ENCODE peak calls at places on chromosome 2, in eight cellular contexts. One of them, this sample, is unnamed.

GRCh38 chr2:3470856-3471737 is 48.2 kb downstream of the ADI1 start:
- DNase-seq in AML-193: no peak
- DNase-seq in activated T-cell treated with anti-CD3 and anti-CD28 coated beads, Interleukin-2, amount 50 U/mL, for 72 hours: no peak
- DNase-seq in effector memory CD4-positive, alpha-beta T cell: no peak
- DNase-seq in SHP77: no peak
- DNase-seq in omental fat pad: no peak
- DNase-seq in T-helper 9 cell: no peak
- DNase-seq in EL: no peak
- DNase-seq in this sample: no peak

GRCh38 chr2:190489475-190489874 is 45.0 kb downstream of the NEMP2 start:
- DNase-seq in omental fat pad: no peak
- DNase-seq in T-helper 9 cell: no peak
- DNase-seq in activated T-cell treated with anti-CD3 and anti-CD28 coated beads, Interleukin-2, amount 50 U/mL, for 72 hours: no peak
- DNase-seq in AML-193: no peak
- DNase-seq in effector memory CD4-positive, alpha-beta T cell: no peak
- DNase-seq in SHP77: no peak
- DNase-seq in EL: no peak
- DNase-seq in this sample: no peak

GRCh38 chr2:31378389-31378788 is 36.2 kb downstream of the XDH start:
- DNase-seq in EL: no peak
- DNase-seq in SHP77: no peak
- DNase-seq in activated T-cell treated with anti-CD3 and anti-CD28 coated beads, Interleukin-2, amount 50 U/mL, for 72 hours: no peak
- DNase-seq in omental fat pad: no peak
- DNase-seq in effector memory CD4-positive, alpha-beta T cell: no peak
- DNase-seq in T-helper 9 cell: no peak
- DNase-seq in AML-193: no peak
- DNase-seq in this sample: no peak

GRCh38 chr2:165328272-165328671 is 89.1 kb downstream of the SCN2A start:
- DNase-seq in EL: no peak
- DNase-seq in activated T-cell treated with anti-CD3 and anti-CD28 coated beads, Interleukin-2, amount 50 U/mL, for 72 hours: peak
- DNase-seq in AML-193: no peak
- DNase-seq in omental fat pad: no peak
- DNase-seq in SHP77: no peak
- DNase-seq in T-helper 9 cell: no peak
- DNase-seq in effector memory CD4-positive, alpha-beta T cell: no peak
- DNase-seq in this sample: no peak

GRCh38 chr2:67476808-67477790 is 80.0 kb downstream of the ETAA1 start:
- DNase-seq in AML-193: peak
- DNase-seq in activated T-cell treated with anti-CD3 and anti-CD28 coated beads, Interleukin-2, amount 50 U/mL, for 72 hours: no peak
- DNase-seq in effector memory CD4-positive, alpha-beta T cell: no peak
- DNase-seq in omental fat pad: no peak
- DNase-seq in SHP77: peak
- DNase-seq in T-helper 9 cell: no peak
- DNase-seq in EL: peak
- DNase-seq in this sample: no peak

GRCh38 chr2:154455871-154456270 is 242.6 kb upstream of the KCNJ3 start:
- DNase-seq in omental fat pad: no peak
- DNase-seq in AML-193: no peak
- DNase-seq in EL: peak
- DNase-seq in activated T-cell treated with anti-CD3 and anti-CD28 coated beads, Interleukin-2, amount 50 U/mL, for 72 hours: no peak
- DNase-seq in SHP77: no peak
- DNase-seq in effector memory CD4-positive, alpha-beta T cell: no peak
- DNase-seq in T-helper 9 cell: no peak
- DNase-seq in this sample: no peak

GRCh38 chr2:172285010-172285621 is 142.3 kb upstream of the ITGA6 start:
- DNase-seq in omental fat pad: no peak
- DNase-seq in effector memory CD4-positive, alpha-beta T cell: no peak
- DNase-seq in EL: peak
- DNase-seq in SHP77: no peak
- DNase-seq in T-helper 9 cell: no peak
- DNase-seq in AML-193: no peak
- DNase-seq in activated T-cell treated with anti-CD3 and anti-CD28 coated beads, Interleukin-2, amount 50 U/mL, for 72 hours: no peak
- DNase-seq in this sample: no peak

GRCh38 chr2:191512202-191512601 is 165.7 kb upstream of the NABP1 start:
- DNase-seq in activated T-cell treated with anti-CD3 and anti-CD28 coated beads, Interleukin-2, amount 50 U/mL, for 72 hours: no peak
- DNase-seq in T-helper 9 cell: no peak
- DNase-seq in AML-193: no peak
- DNase-seq in SHP77: no peak
- DNase-seq in EL: no peak
- DNase-seq in effector memory CD4-positive, alpha-beta T cell: no peak
- DNase-seq in omental fat pad: no peak
- DNase-seq in this sample: no peak

This sample was measured in T follicular helper cell.